ENCODE peak calls at places on chromosomes 4 and X, in six cellular contexts. H, K, V, P, I and W are unnamed samples.

GRCh38 chr4:107210450-107211239 is 174.5 kb upstream of the DKK2 start:
- DNase-seq in H (no peak), P (no peak), I (no peak), K (no peak), V (no peak), W (no peak)

GRCh38 chrX:31279359-31279758 is 207.5 kb upstream of the FTHL17 start:
- DNase-seq in K (no peak), V (no peak), H (no peak), I (peak), P (no peak), W (no peak)

GRCh38 chr4:147157860-147158701 is 212.4 kb upstream of the TTC29 start:
- DNase-seq in I (peak), H (no peak), K (no peak), V (no peak), P (no peak), W (no peak)

GRCh38 chr4:20305976-20306375 is 54.3 kb downstream of the SLIT2 start:
- DNase-seq in I (peak), P (no peak), H (no peak), V (no peak), K (no peak), W (no peak)

GRCh38 chr4:168766537-168767316 is 243.3 kb downstream of the CBR4 start:
- DNase-seq in V (no peak), I (no peak), H (no peak), P (no peak), K (no peak), W (no peak)

GRCh38 chr4:100517864-100518341 is at the start of gene EMCN:
- DNase-seq in H (no peak), V (no peak), K (no peak), I (no peak), P (no peak), W (no peak)

GRCh38 chr4:94650690-94651089 is 107.1 kb upstream of the BMPR1B start:
- DNase-seq in I (no peak), K (no peak), P (no peak), H (no peak), V (no peak), W (no peak)

GRCh38 chr4:69078852-69079251 is 17.4 kb upstream of the UGT2B7 start:
- DNase-seq in K (no peak), I (no peak), H (no peak), P (no peak), V (no peak), W (no peak)

GRCh38 chrX:24231169-24231568 is 81.6 kb downstream of the ZFX start:
- DNase-seq in K (peak), I (peak), V (no peak), H (peak), P (no peak), W (peak)

GRCh38 chr4:10002278-10002677 is 19.0 kb downstream of the SLC2A9 start:
- DNase-seq in H (no peak), I (no peak), K (no peak), V (no peak), P (no peak), W (no peak)

GRCh38 chr4:83022724-83023427 is 12.1 kb upstream of the COPS4 start:
- DNase-seq in H (no peak), I (no peak), P (no peak), K (no peak), V (no peak), W (no peak)

GRCh38 chr4:78197947-78198346 is 140.8 kb downstream of the FRAS1 start:
- DNase-seq in P (no peak), V (no peak), I (no peak), K (no peak), H (no peak), W (no peak)

GRCh38 chrX:30971761-30972603 is 82.9 kb upstream of the TAB3 start:
- DNase-seq in P (peak), K (peak), I (peak), H (peak), V (peak), W (no peak)

GRCh38 chrX:40088803-40089540 is 8.8 kb downstream of the BCOR start:
- DNase-seq in V (no peak), I (no peak), K (no peak), P (no peak), H (no peak), W (no peak)

GRCh38 chrX:72297953-72298730 is 7.6 kb downstream of the CITED1 start:
- DNase-seq in P (no peak), I (no peak), K (no peak), V (no peak), H (no peak), W (no peak)

GRCh38 chr4:122203407-122203806 is 51.3 kb downstream of the BLTP1 start:
- DNase-seq in I (no peak), V (no peak), H (no peak), K (no peak), P (no peak), W (no peak)

GRCh38 chrX:103607385-103608304 is at the start of gene TCEAL3:
- DNase-seq in K (no peak), I (peak), H (no peak), P (peak), V (peak), W (no peak)

GRCh38 chr4:88006956-88007303 is 505 bp upstream of the PKD2 start:
- DNase-seq in K (no peak), V (no peak), H (no peak), P (no peak), I (no peak), W (no peak)

GRCh38 chr4:34417160-34417559 is 1827.2 kb downstream of the ARAP2 start:
- DNase-seq in P (no peak), H (no peak), V (no peak), K (no peak), I (no peak), W (no peak)

GRCh38 chr4:48698029-48698901 is 81.8 kb downstream of the FRYL start:
- DNase-seq in P (no peak), V (no peak), K (no peak), H (no peak), I (peak), W (peak)

GRCh38 chr4:11471613-11472012 is 42.9 kb upstream of the HS3ST1 start:
- DNase-seq in V (peak), I (peak), P (peak), K (no peak), H (no peak), W (no peak)

GRCh38 chr4:5979981-5980380 is 38.2 kb downstream of the C4orf50 start:
- DNase-seq in P (no peak), K (no peak), V (no peak), H (no peak), I (no peak), W (no peak)

GRCh38 chrX:114075073-114075673 is 508.7 kb upstream of the HTR2C start:
- DNase-seq in P (no peak), I (no peak), K (no peak), H (no peak), V (no peak), W (no peak)

GRCh38 chr4:169275180-169275579 is 4.4 kb upstream of the SH3RF1 start:
- DNase-seq in V (no peak), I (no peak), H (no peak), P (no peak), K (no peak), W (no peak)

GRCh38 chrX:49042581-49043219 is 457 bp downstream of the TFE3 start:
- DNase-seq in K (no peak), H (no peak), V (peak), P (no peak), I (no peak), W (no peak)

GRCh38 chr4:82380344-82380743 is 6.6 kb upstream of the HNRNPD start:
- DNase-seq in K (no peak), H (no peak), P (no peak), V (no peak), I (peak), W (no peak)

GRCh38 chrX:47483310-47484268 is 567 bp upstream of the ZNF41 start:
- DNase-seq in K (no peak), V (no peak), P (no peak), H (no peak), I (peak), W (no peak)

GRCh38 chrX:77561372-77561771 is 114.2 kb downstream of the FGF16 start:
- DNase-seq in V (no peak), I (no peak), K (no peak), H (no peak), P (no peak), W (no peak)

GRCh38 chr4:17447675-17448298 is 64.1 kb downstream of the QDPR start:
- DNase-seq in P (peak), H (peak), V (peak), K (no peak), I (peak), W (peak)

GRCh38 chr4:15586046-15586445 is 69.1 kb downstream of the FBXL5 start:
- DNase-seq in V (no peak), K (peak), I (no peak), P (no peak), H (no peak), W (no peak)

GRCh38 chrX:9865804-9866471 is 79.7 kb downstream of the SHROOM2 start:
- DNase-seq in V (no peak), P (no peak), I (no peak), K (no peak), H (no peak), W (no peak)

GRCh38 chrX:39703307-39703706 is 394.5 kb downstream of the BCOR start:
- DNase-seq in P (no peak), K (no peak), H (no peak), I (no peak), V (no peak), W (no peak)

GRCh38 chr4:121728066-121728465 is 31.3 kb upstream of the ANXA5 start:
- DNase-seq in P (no peak), K (no peak), H (no peak), I (no peak), V (no peak), W (peak)

GRCh38 chr4:189858445-189858844 is 82.2 kb upstream of the FRG1 start:
- DNase-seq in P (no peak), H (no peak), K (no peak), V (no peak), I (no peak), W (no peak)

GRCh38 chr4:129240816-129241215 is 144.9 kb downstream of the C4orf33 start:
- DNase-seq in I (no peak), P (no peak), V (no peak), H (no peak), K (no peak), W (no peak)

GRCh38 chr4:89836897-89837384 is at the start of gene SNCA:
- DNase-seq in V (no peak), H (peak), I (peak), K (no peak), P (peak), W (no peak)

GRCh38 chr4:60129740-60130139 is 1070.4 kb upstream of the ADGRL3 start:
- DNase-seq in V (no peak), H (no peak), I (no peak), P (no peak), K (no peak), W (no peak)